ENCODE peak calls at places on chromosomes 16 and 17, in four cellular contexts. U is A549, H is HepG2, Y is H1. O is an unnamed sample.
A peak's percentile ranks its signal among the peaks of the same experiment; 100 is the strongest.

GRCh38 chr17:75516619-75517276 is 420 bp downstream of the TSEN54 start:
- DNase-seq in H (no peak), Y (peak; percentile 70), U (no peak), O (peak; percentile 54)

GRCh38 chr17:50909765-50910661 is 43.9 kb upstream of the TOB1 start:
- DNase-seq in H (peak; percentile 63), Y (no peak), U (no peak), O (no peak)

GRCh38 chr17:29294580-29294900 is 592 bp upstream of the NUFIP2 start:
- DNase-seq in Y (no peak), H (no peak), U (no peak), O (no peak)

GRCh38 chr17:17698869-17699351 is 17.7 kb downstream of the RAI1 start:
- DNase-seq in H (no peak), Y (no peak), U (no peak), O (no peak)

GRCh38 chr17:74528491-74529199 is 2.6 kb downstream of the CD300LB start:
- DNase-seq in U (no peak), H (no peak), Y (no peak), O (no peak)

GRCh38 chr16:68079616-68080344 is 5.4 kb upstream of the NFATC3 start:
- DNase-seq in Y (peak; percentile 40), U (no peak), H (peak; percentile 97), O (peak; percentile 94)

GRCh38 chr17:46072998-46073397 is 73.9 kb downstream of the STH start:
- DNase-seq in H (peak; percentile 20), U (peak; percentile 46), Y (no peak), O (no peak)

GRCh38 chr16:22739077-22739476 is 74.9 kb upstream of the HS3ST2 start:
- DNase-seq in H (no peak), Y (no peak), U (no peak), O (no peak)

GRCh38 chr17:78450696-78451344 is 72.4 kb downstream of the PGS1 start:
- DNase-seq in H (no peak), Y (no peak), U (no peak), O (no peak)

GRCh38 chr17:38729368-38729885 is 714 bp upstream of the CISD3 start:
- DNase-seq in Y (no peak), H (no peak), U (no peak), O (no peak)

GRCh38 chr17:38729886-38730525 is at the start of gene CISD3:
- DNase-seq in H (peak; percentile 81), Y (peak; percentile 84), U (peak; percentile 88), O (peak; percentile 93)

GRCh38 chr17:38731526-38732294 is 1.6 kb downstream of the CISD3 start:
- DNase-seq in U (no peak), H (no peak), Y (no peak), O (no peak)

GRCh38 chr17:38732376-38733314 is 2.5 kb downstream of the CISD3 start:
- DNase-seq in H (no peak), Y (no peak), U (no peak), O (no peak)

GRCh38 chr17:38730526-38731379 is 612 bp downstream of the CISD3 start:
- DNase-seq in H (peak; percentile 90), U (peak; percentile 65), Y (peak; percentile 77), O (peak; percentile 46)
- TF ChIP-seq RNF2 in H (peak; percentile 55), U (no peak), Y (no peak), O (no peak)

DNA sequence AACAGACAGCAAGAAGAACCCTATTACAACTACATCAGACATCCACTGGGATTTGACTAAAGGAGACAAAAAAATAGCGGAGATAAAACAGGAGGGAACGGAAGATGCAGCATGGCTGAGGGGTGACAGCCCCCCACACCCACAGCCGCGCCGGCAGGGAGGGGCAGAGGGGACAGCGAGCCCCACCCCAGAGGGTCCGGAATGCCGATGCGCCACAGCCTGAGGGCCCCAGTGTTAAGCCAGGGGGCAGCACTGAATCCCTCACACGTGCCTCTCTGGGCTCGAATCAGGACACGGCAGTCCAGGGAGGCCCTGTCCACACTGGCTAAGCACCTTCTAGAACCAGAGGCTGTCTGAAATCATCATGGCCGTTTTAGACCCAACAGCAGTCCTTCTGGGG is 18.8 kb downstream of the MAP1LC3B start:
- DNase-seq in Y (no peak), H (no peak), U (no peak), O (no peak)
- TF ChIP-seq RNF2 in Y (no peak), H (no peak), U (no peak), O (no peak)

GRCh38 chr17:36760425-36760824 is 159.0 kb downstream of the MRM1 start:
- DNase-seq in Y (no peak), H (no peak), U (no peak), O (no peak)

GRCh38 chr17:36755586-36755985 is 154.2 kb downstream of the MRM1 start:
- DNase-seq in Y (peak; percentile 83), U (peak; percentile 74), H (peak; percentile 20), O (peak; percentile 60)

GRCh38 chr17:36756695-36757094 is 155.3 kb downstream of the MRM1 start:
- DNase-seq in H (no peak), U (no peak), Y (no peak), O (no peak)

DNA sequence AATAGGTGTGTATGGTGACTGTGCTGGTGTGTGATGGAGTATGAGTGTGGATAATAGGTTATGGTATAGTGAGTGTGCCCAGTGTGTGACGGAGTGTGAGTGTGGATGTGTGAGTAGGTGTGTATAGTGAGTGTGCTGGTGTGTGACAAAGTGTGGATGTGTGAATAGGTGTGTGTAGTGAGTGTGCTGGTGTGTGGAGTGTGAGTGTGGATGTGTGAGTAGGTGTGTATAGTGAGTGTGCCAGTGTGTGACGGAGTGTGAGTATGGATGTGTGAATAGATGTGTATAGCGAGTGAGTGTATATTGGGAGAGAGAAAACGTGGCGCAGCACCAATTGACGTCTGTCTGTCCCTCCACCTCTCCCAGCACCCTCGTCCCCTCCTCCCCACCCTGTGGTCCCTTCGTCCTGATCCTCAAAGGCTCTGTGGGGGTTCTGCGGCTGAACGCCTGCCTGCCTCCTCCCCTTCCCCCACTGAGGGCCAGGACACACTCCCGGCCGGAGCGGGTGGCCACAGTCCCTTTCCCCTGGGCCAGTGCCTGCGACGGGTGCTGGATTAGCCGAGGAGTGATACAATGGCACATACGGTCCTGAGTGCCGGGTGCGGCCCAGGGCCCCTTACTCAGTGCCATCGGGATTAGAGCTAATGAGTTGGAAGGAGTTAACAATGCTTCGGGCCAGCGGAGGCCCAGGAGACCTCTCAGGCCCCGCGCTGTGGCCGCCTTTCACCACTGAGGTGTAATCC is 160.0 kb downstream of the MRM1 start:
- DNase-seq in H (no peak), U (no peak), Y (no peak), O (no peak)
- TF ChIP-seq RNF2 in H (no peak), U (no peak), Y (no peak), O (no peak)

DNA sequence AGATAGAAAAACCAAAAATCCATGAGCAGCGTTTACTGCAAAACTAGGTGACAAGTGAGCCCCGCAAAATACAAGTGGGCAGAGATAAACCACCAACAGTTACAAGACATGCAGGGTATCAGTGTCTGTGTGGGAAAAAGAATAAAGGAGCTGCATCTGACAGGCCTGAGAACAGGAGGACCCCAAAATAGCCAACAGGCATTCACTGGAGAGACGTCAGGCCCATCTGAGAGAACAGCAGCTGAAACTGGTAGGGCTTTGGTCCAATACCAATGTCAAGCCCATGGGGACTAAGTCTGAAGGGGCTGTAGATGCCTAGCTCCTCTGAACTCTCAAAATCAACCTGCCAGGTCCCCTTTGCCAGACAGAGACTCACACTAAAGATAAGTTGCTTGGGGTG is 30.6 kb upstream of the TANC2 start:
- DNase-seq in Y (no peak), U (no peak), H (no peak), O (no peak)
- TF ChIP-seq RNF2 in Y (no peak), U (no peak), H (no peak), O (no peak)

DNA sequence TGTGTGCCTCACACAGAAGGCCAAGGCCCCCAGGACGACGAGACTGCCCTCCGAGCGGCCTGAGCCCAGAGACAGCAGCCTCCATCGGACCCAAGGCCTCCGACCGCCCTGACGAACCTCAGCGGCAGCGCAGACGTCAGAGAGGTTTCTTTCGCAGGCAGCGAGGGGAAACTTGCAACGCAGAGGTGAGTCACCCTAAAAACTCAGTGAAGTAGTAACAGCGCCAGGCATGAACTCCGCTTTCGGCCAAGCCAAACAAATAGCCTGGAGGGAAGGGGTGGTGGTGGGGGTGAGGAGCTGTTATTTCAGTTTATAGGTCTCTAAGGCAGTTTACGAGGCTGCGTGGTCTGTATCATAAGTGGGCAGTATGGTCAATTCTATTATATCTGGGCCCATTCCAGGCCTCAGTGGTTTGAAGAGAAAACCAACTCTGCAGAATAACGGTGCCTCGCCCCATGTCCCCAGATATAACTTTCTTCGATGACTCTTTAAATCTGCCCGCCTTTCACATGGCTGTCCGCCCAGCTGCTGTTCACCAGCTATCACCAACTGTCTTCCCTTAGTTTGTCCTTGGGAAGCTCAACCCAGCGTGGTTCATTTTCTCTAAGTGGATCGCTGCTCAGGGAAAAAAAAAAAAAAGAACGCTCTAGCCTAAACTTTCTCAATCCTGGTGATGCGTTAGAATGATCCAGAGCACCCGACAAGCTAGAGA is 43.5 kb upstream of the FOXF1 start:
- DNase-seq in U (no peak), Y (no peak), H (no peak), O (no peak)
- TF ChIP-seq RNF2 in U (no peak), Y (no peak), H (no peak), O (no peak)